ENCODE peak calls at places on chromosomes 2 and 18, in ten cellular contexts. One of them, this sample, is unnamed.

GRCh38 chr18:13269599-13270011 is 51.0 kb downstream of the LDLRAD4 start:
- DNase-seq in breast epithelium: no peak
- DNase-seq in K562: no peak
- DNase-seq in Peyer's patch: no peak
- DNase-seq in CD4-positive, alpha-beta T cell: no peak
- DNase-seq in cardiac muscle cell: no peak
- DNase-seq in naive thymus-derived CD4-positive, alpha-beta T cell: no peak
- DNase-seq in AG04450: no peak
- DNase-seq in upper lobe of left lung: no peak
- DNase-seq in neural progenitor cell: no peak
- DNase-seq in this sample: no peak

GRCh38 chr18:41767960-41768359 is 187.1 kb upstream of the PIK3C3 start:
- DNase-seq in breast epithelium: no peak
- DNase-seq in K562: no peak
- DNase-seq in Peyer's patch: no peak
- DNase-seq in CD4-positive, alpha-beta T cell: no peak
- DNase-seq in cardiac muscle cell: peak; percentile 60
- DNase-seq in naive thymus-derived CD4-positive, alpha-beta T cell: no peak
- DNase-seq in AG04450: peak; percentile 4
- DNase-seq in upper lobe of left lung: no peak
- DNase-seq in neural progenitor cell: peak; percentile 29
- DNase-seq in this sample: no peak

GRCh38 chr2:143282684-143283083 is 153.5 kb downstream of the ARHGAP15 start:
- DNase-seq in breast epithelium: no peak
- DNase-seq in K562: peak; percentile 10
- DNase-seq in Peyer's patch: no peak
- DNase-seq in CD4-positive, alpha-beta T cell: no peak
- DNase-seq in cardiac muscle cell: no peak
- DNase-seq in naive thymus-derived CD4-positive, alpha-beta T cell: no peak
- DNase-seq in AG04450: no peak
- DNase-seq in upper lobe of left lung: no peak
- DNase-seq in neural progenitor cell: peak; percentile 15
- DNase-seq in this sample: no peak

GRCh38 chr2:175414872-175415487 is 233.5 kb upstream of the ATP5MC3 start:
- DNase-seq in breast epithelium: peak; percentile 41
- DNase-seq in K562: peak; percentile 43
- DNase-seq in Peyer's patch: no peak
- DNase-seq in CD4-positive, alpha-beta T cell: no peak
- DNase-seq in cardiac muscle cell: peak; percentile 69
- DNase-seq in naive thymus-derived CD4-positive, alpha-beta T cell: no peak
- DNase-seq in AG04450: peak; percentile 6
- DNase-seq in upper lobe of left lung: no peak
- DNase-seq in neural progenitor cell: peak; percentile 72
- DNase-seq in this sample: no peak

GRCh38 chr2:177964892-177965291 is 107.7 kb downstream of the PDE11A start:
- DNase-seq in breast epithelium: no peak
- DNase-seq in K562: no peak
- DNase-seq in Peyer's patch: no peak
- DNase-seq in CD4-positive, alpha-beta T cell: no peak
- DNase-seq in cardiac muscle cell: no peak
- DNase-seq in naive thymus-derived CD4-positive, alpha-beta T cell: no peak
- DNase-seq in AG04450: no peak
- DNase-seq in upper lobe of left lung: no peak
- DNase-seq in neural progenitor cell: no peak
- DNase-seq in this sample: no peak

GRCh38 chr2:200525551-200525881 is 491 bp upstream of the SGO2 start:
- DNase-seq in breast epithelium: no peak
- DNase-seq in K562: no peak
- DNase-seq in Peyer's patch: no peak
- DNase-seq in CD4-positive, alpha-beta T cell: no peak
- DNase-seq in cardiac muscle cell: no peak
- DNase-seq in naive thymus-derived CD4-positive, alpha-beta T cell: no peak
- DNase-seq in AG04450: no peak
- DNase-seq in upper lobe of left lung: no peak
- DNase-seq in neural progenitor cell: no peak
- DNase-seq in this sample: no peak

GRCh38 chr18:49359732-49360444 is 100.6 kb downstream of the DYM start:
- DNase-seq in breast epithelium: no peak
- DNase-seq in K562: no peak
- DNase-seq in Peyer's patch: no peak
- DNase-seq in CD4-positive, alpha-beta T cell: no peak
- DNase-seq in cardiac muscle cell: no peak
- DNase-seq in naive thymus-derived CD4-positive, alpha-beta T cell: no peak
- DNase-seq in AG04450: peak; percentile 73
- DNase-seq in upper lobe of left lung: no peak
- DNase-seq in neural progenitor cell: no peak
- DNase-seq in this sample: no peak

GRCh38 chr2:2573658-2574293 is 242.7 kb upstream of the MYT1L start:
- DNase-seq in breast epithelium: no peak
- DNase-seq in K562: no peak
- DNase-seq in Peyer's patch: no peak
- DNase-seq in CD4-positive, alpha-beta T cell: no peak
- DNase-seq in cardiac muscle cell: no peak
- DNase-seq in naive thymus-derived CD4-positive, alpha-beta T cell: no peak
- DNase-seq in AG04450: no peak
- DNase-seq in upper lobe of left lung: no peak
- DNase-seq in neural progenitor cell: no peak
- DNase-seq in this sample: no peak

GRCh38 chr2:127216593-127216992 is 3.5 kb downstream of the CYP27C1 start:
- DNase-seq in breast epithelium: no peak
- DNase-seq in K562: no peak
- DNase-seq in Peyer's patch: no peak
- DNase-seq in CD4-positive, alpha-beta T cell: no peak
- DNase-seq in cardiac muscle cell: no peak
- DNase-seq in naive thymus-derived CD4-positive, alpha-beta T cell: no peak
- DNase-seq in AG04450: no peak
- DNase-seq in upper lobe of left lung: no peak
- DNase-seq in neural progenitor cell: no peak
- DNase-seq in this sample: no peak

GRCh38 chr2:127218843-127219715 is 1.0 kb downstream of the CYP27C1 start:
- DNase-seq in breast epithelium: no peak
- DNase-seq in K562: no peak
- DNase-seq in Peyer's patch: no peak
- DNase-seq in CD4-positive, alpha-beta T cell: no peak
- DNase-seq in cardiac muscle cell: peak; percentile 63
- DNase-seq in naive thymus-derived CD4-positive, alpha-beta T cell: no peak
- DNase-seq in AG04450: no peak
- DNase-seq in upper lobe of left lung: peak; percentile 80
- DNase-seq in neural progenitor cell: peak; percentile 69
- DNase-seq in this sample: no peak

GRCh38 chr2:127217470-127218325 is 2.4 kb downstream of the CYP27C1 start:
- DNase-seq in breast epithelium: no peak
- DNase-seq in K562: no peak
- DNase-seq in Peyer's patch: no peak
- DNase-seq in CD4-positive, alpha-beta T cell: no peak
- DNase-seq in cardiac muscle cell: no peak
- DNase-seq in naive thymus-derived CD4-positive, alpha-beta T cell: no peak
- DNase-seq in AG04450: no peak
- DNase-seq in upper lobe of left lung: no peak
- DNase-seq in neural progenitor cell: no peak
- DNase-seq in this sample: no peak

GRCh38 chr2:127219716-127220090 is 396 bp downstream of the CYP27C1 start:
- DNase-seq in breast epithelium: no peak
- DNase-seq in K562: no peak
- DNase-seq in Peyer's patch: no peak
- DNase-seq in CD4-positive, alpha-beta T cell: no peak
- DNase-seq in cardiac muscle cell: peak; percentile 68
- DNase-seq in naive thymus-derived CD4-positive, alpha-beta T cell: no peak
- DNase-seq in AG04450: no peak
- DNase-seq in upper lobe of left lung: peak; percentile 89
- DNase-seq in neural progenitor cell: peak; percentile 78
- DNase-seq in this sample: no peak

GRCh38 chr2:127216105-127216504 is 4.0 kb downstream of the CYP27C1 start:
- DNase-seq in breast epithelium: no peak
- DNase-seq in K562: no peak
- DNase-seq in Peyer's patch: no peak
- DNase-seq in CD4-positive, alpha-beta T cell: no peak
- DNase-seq in cardiac muscle cell: no peak
- DNase-seq in naive thymus-derived CD4-positive, alpha-beta T cell: no peak
- DNase-seq in AG04450: no peak
- DNase-seq in upper lobe of left lung: no peak
- DNase-seq in neural progenitor cell: no peak
- DNase-seq in this sample: no peak
- H3K9me3 ChIP-seq in breast epithelium: no peaks in the 10 kb centered on the region
- H3K9me3 ChIP-seq in K562: no peaks in the 10 kb centered on the region
- H3K9me3 ChIP-seq in Peyer's patch: peaks cover 4% of the 10 kb centered on the region
- H3K9me3 ChIP-seq in CD4-positive, alpha-beta T cell: peaks cover 11% of the 10 kb centered on the region
- H3K9me3 ChIP-seq in cardiac muscle cell: no peaks in the 10 kb centered on the region
- H3K9me3 ChIP-seq in naive thymus-derived CD4-positive, alpha-beta T cell: no peaks in the 10 kb centered on the region
- H3K9me3 ChIP-seq in AG04450: peaks cover 7% of the 10 kb centered on the region
- H3K9me3 ChIP-seq in upper lobe of left lung: no peaks in the 10 kb centered on the region
- H3K9me3 ChIP-seq in neural progenitor cell: peaks cover 3% of the 10 kb centered on the region
- H3K9me3 ChIP-seq in this sample: no peaks in the 10 kb centered on the region

DNA sequence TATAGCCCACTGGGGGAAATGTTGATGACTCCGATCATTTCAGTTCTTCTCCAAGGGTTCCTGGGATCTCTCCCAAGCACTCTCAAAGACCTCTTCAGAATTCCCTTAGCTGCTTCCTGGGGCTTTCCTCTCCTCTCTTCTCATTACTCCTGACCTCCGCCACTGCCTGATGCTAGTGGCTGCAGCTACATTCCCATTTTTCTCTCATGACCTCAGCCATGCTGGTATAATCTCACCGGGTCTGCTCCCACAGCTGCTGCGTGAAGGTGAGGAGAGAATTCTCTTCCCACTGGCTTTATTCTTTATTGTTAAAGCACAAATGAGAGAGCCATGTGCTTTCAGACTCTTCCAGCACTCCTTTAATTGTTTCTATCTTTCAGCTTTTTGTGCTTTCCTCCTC is 312.0 kb upstream of the ETAA1 start:
- DNase-seq in breast epithelium: no peak
- DNase-seq in K562: no peak
- DNase-seq in Peyer's patch: no peak
- DNase-seq in CD4-positive, alpha-beta T cell: no peak
- DNase-seq in cardiac muscle cell: no peak
- DNase-seq in naive thymus-derived CD4-positive, alpha-beta T cell: no peak
- DNase-seq in AG04450: no peak
- DNase-seq in upper lobe of left lung: no peak
- DNase-seq in neural progenitor cell: no peak
- DNase-seq in this sample: no peak
- H3K9me3 ChIP-seq in breast epithelium: no peaks in the 10 kb centered on the region
- H3K9me3 ChIP-seq in K562: no peaks in the 10 kb centered on the region
- H3K9me3 ChIP-seq in Peyer's patch: no peaks in the 10 kb centered on the region
- H3K9me3 ChIP-seq in CD4-positive, alpha-beta T cell: no peaks in the 10 kb centered on the region
- H3K9me3 ChIP-seq in cardiac muscle cell: no peaks in the 10 kb centered on the region
- H3K9me3 ChIP-seq in naive thymus-derived CD4-positive, alpha-beta T cell: no peaks in the 10 kb centered on the region
- H3K9me3 ChIP-seq in AG04450: no peaks in the 10 kb centered on the region
- H3K9me3 ChIP-seq in upper lobe of left lung: no peaks in the 10 kb centered on the region
- H3K9me3 ChIP-seq in neural progenitor cell: no peaks in the 10 kb centered on the region
- H3K9me3 ChIP-seq in this sample: peaks cover 2% of the 10 kb centered on the region

GRCh38 chr2:61626827-61627226 is 88.7 kb upstream of the XPO1 start:
- DNase-seq in breast epithelium: no peak
- DNase-seq in K562: no peak
- DNase-seq in Peyer's patch: no peak
- DNase-seq in CD4-positive, alpha-beta T cell: no peak
- DNase-seq in cardiac muscle cell: no peak
- DNase-seq in naive thymus-derived CD4-positive, alpha-beta T cell: no peak
- DNase-seq in AG04450: no peak
- DNase-seq in upper lobe of left lung: no peak
- DNase-seq in neural progenitor cell: no peak
- DNase-seq in this sample: no peak
- H3K9me3 ChIP-seq in breast epithelium: no peaks in the 10 kb centered on the region
- H3K9me3 ChIP-seq in K562: no peaks in the 10 kb centered on the region
- H3K9me3 ChIP-seq in Peyer's patch: no peaks in the 10 kb centered on the region
- H3K9me3 ChIP-seq in CD4-positive, alpha-beta T cell: no peaks in the 10 kb centered on the region
- H3K9me3 ChIP-seq in cardiac muscle cell: no peaks in the 10 kb centered on the region
- H3K9me3 ChIP-seq in naive thymus-derived CD4-positive, alpha-beta T cell: no peaks in the 10 kb centered on the region
- H3K9me3 ChIP-seq in AG04450: no peaks in the 10 kb centered on the region
- H3K9me3 ChIP-seq in upper lobe of left lung: no peaks in the 10 kb centered on the region
- H3K9me3 ChIP-seq in neural progenitor cell: no peaks in the 10 kb centered on the region
- H3K9me3 ChIP-seq in this sample: no peaks in the 10 kb centered on the region

DNA sequence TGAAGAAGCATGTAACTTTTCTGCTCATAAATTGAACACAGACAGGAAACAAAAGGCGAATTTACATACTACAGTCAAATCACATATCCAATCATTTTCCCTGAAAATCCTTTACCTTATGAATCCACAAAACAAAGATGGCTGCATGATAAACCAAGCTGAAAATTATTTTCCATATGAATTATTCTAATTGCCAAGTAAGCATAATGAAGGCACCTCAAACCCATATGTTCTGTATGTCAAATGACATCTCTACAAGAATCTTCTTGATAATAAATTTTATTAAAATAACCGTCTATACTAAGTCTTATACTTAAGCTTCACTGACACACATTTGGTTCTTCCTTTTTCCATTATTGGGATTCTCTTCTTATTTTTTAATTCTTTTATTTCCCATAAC is 1242.6 kb downstream of the CNTNAP5 start:
- DNase-seq in breast epithelium: no peak
- DNase-seq in K562: no peak
- DNase-seq in Peyer's patch: no peak
- DNase-seq in CD4-positive, alpha-beta T cell: no peak
- DNase-seq in cardiac muscle cell: no peak
- DNase-seq in naive thymus-derived CD4-positive, alpha-beta T cell: no peak
- DNase-seq in AG04450: no peak
- DNase-seq in upper lobe of left lung: no peak
- DNase-seq in neural progenitor cell: no peak
- DNase-seq in this sample: no peak
- H3K9me3 ChIP-seq in breast epithelium: no peaks in the 10 kb centered on the region
- H3K9me3 ChIP-seq in K562: no peaks in the 10 kb centered on the region
- H3K9me3 ChIP-seq in Peyer's patch: no peaks in the 10 kb centered on the region
- H3K9me3 ChIP-seq in CD4-positive, alpha-beta T cell: no peaks in the 10 kb centered on the region
- H3K9me3 ChIP-seq in cardiac muscle cell: no peaks in the 10 kb centered on the region
- H3K9me3 ChIP-seq in naive thymus-derived CD4-positive, alpha-beta T cell: no peaks in the 10 kb centered on the region
- H3K9me3 ChIP-seq in AG04450: no peaks in the 10 kb centered on the region
- H3K9me3 ChIP-seq in upper lobe of left lung: no peaks in the 10 kb centered on the region
- H3K9me3 ChIP-seq in neural progenitor cell: no peaks in the 10 kb centered on the region
- H3K9me3 ChIP-seq in this sample: no peaks in the 10 kb centered on the region

DNA sequence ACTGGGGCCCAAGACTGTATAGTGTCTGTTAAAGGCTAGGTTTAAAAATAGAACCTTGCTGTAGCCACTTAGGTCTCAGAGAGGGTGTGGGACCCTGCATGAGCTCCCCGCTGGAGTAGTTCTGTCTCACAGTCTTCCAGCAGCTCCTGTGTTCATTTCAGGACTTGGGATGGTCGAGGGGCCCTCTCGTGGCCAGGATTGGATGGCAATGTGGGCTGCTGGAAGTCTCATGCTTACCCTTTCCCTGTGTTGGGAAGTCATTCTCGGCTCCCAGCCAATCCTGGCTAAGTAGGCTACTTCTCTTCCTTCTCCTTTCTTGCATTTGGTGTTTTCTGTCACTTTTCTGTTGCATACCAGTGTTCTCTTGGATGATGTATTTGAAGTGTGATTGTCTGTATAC is 284.0 kb upstream of the GCFC2 start:
- DNase-seq in breast epithelium: no peak
- DNase-seq in K562: no peak
- DNase-seq in Peyer's patch: no peak
- DNase-seq in CD4-positive, alpha-beta T cell: no peak
- DNase-seq in cardiac muscle cell: peak; percentile 0
- DNase-seq in naive thymus-derived CD4-positive, alpha-beta T cell: no peak
- DNase-seq in AG04450: no peak
- DNase-seq in upper lobe of left lung: no peak
- DNase-seq in neural progenitor cell: no peak
- DNase-seq in this sample: no peak
- H3K9me3 ChIP-seq in breast epithelium: peaks cover 29% of the 10 kb centered on the region
- H3K9me3 ChIP-seq in K562: peaks cover 6% of the 10 kb centered on the region
- H3K9me3 ChIP-seq in Peyer's patch: peaks cover 11% of the 10 kb centered on the region
- H3K9me3 ChIP-seq in CD4-positive, alpha-beta T cell: peaks cover 5% of the 10 kb centered on the region
- H3K9me3 ChIP-seq in cardiac muscle cell: no peaks in the 10 kb centered on the region
- H3K9me3 ChIP-seq in naive thymus-derived CD4-positive, alpha-beta T cell: no peaks in the 10 kb centered on the region
- H3K9me3 ChIP-seq in AG04450: peaks cover 6% of the 10 kb centered on the region
- H3K9me3 ChIP-seq in upper lobe of left lung: no peaks in the 10 kb centered on the region
- H3K9me3 ChIP-seq in neural progenitor cell: peaks cover 10% of the 10 kb centered on the region
- H3K9me3 ChIP-seq in this sample: peaks cover 4% of the 10 kb centered on the region

This sample was measured in T-helper 17 cell.